ENCODE peak calls at places on chromosomes 2 and 18, in seven cellular contexts. P is activated naive CD4-positive, alpha-beta T cell treated with anti-CD3 and anti-CD28 coated beads, Interleukin-2, amount 50 U/mL, for 72 hours; J is astrocyte of the spinal cord; U is M059J; B is heart left ventricle; I is HT1080; N is heart right ventricle. C is an unnamed sample.

GRCh38 chr2:12861344-12861942 is 144.7 kb downstream of the TRIB2 start:
- DNase-seq in J (no peak), U (peak), B (no peak), I (peak), N (no peak), P (no peak), C (peak)

GRCh38 chr2:160138406-160138805 is 61.7 kb downstream of the ITGB6 start:
- DNase-seq in U (no peak), B (no peak), I (no peak), J (no peak), N (no peak), P (no peak), C (no peak)

GRCh38 chr18:14029512-14029911 is 102.7 kb downstream of the ZNF519 start:
- DNase-seq in I (no peak), B (no peak), N (no peak), U (no peak), P (no peak), J (no peak), C (no peak)

GRCh38 chr2:198615972-198616371 is 811.6 kb downstream of the PLCL1 start:
- DNase-seq in N (no peak), J (peak), B (no peak), U (no peak), I (peak), P (no peak), C (no peak)

GRCh38 chr2:30666307-30666874 is 140.9 kb downstream of the CAPN13 start:
- DNase-seq in P (no peak), U (peak), I (peak), B (no peak), N (no peak), J (peak), C (no peak)

GRCh38 chr2:10424051-10424450 is 24.1 kb downstream of the ODC1 start:
- DNase-seq in P (no peak), J (peak), N (no peak), U (no peak), I (no peak), B (peak), C (no peak)

GRCh38 chr2:152486048-152486736 is 151.2 kb downstream of the FMNL2 start:
- DNase-seq in U (no peak), P (no peak), B (no peak), J (no peak), I (no peak), N (no peak), C (no peak)

GRCh38 chr2:18500333-18500732 is 60.1 kb downstream of the RDH14 start:
- DNase-seq in P (no peak), B (no peak), N (no peak), I (peak), U (peak), J (peak), C (no peak)

GRCh38 chr2:172231508-172231907 is 128.8 kb upstream of the DLX2 start:
- DNase-seq in I (no peak), P (no peak), U (no peak), J (no peak), N (no peak), B (no peak), C (no peak)

GRCh38 chr2:11254100-11254536 is 90.3 kb downstream of the ROCK2 start:
- DNase-seq in I (no peak), B (no peak), N (no peak), U (peak), P (no peak), J (no peak), C (no peak)

GRCh38 chr18:5425721-5426120 is 118.1 kb downstream of the EPB41L3 start:
- DNase-seq in I (no peak), P (no peak), J (no peak), B (no peak), U (no peak), N (no peak), C (no peak)

GRCh38 chr18:48923746-48924580 is 26.8 kb downstream of the SMAD7 start:
- DNase-seq in B (no peak), P (no peak), J (peak), N (no peak), U (peak), I (peak), C (no peak)